ENCODE peak calls at places on chromosomes 3 and 15, in eight cellular contexts. N is Right ventricle myocardium superior; I is NCI-H1092 treated with DMSO at 0.1 percent for 48 hours; O is stimulated activated CD4-positive, alpha-beta T cell treated with anti-CD3 and anti-CD28 coated beads, TNF-alpha, amount 100 ng/mL, for 24 hours; J is smooth muscle cell of the brain vasculature; G is neuronal stem cell; K is astrocyte; R is HTR-8/SVneo. D is an unnamed sample.
A peak's percentile ranks its signal among the peaks of the same experiment; 100 is the strongest.

GRCh38 chr3:8136553-8136952 is 365.1 kb upstream of the LMCD1 start:
- DNase-seq in G (no peak), O (no peak), J (no peak), I (no peak), R (no peak), K (no peak), N (no peak), D (no peak)

GRCh38 chr3:4292301-4292700 is 10.9 kb upstream of the SETMAR start:
- DNase-seq in K (no peak), O (no peak), J (no peak), G (no peak), R (no peak), N (no peak), I (no peak), D (no peak)

GRCh38 chr3:98259707-98260106 is 4.3 kb upstream of the OR5H6 start:
- DNase-seq in I (no peak), G (no peak), J (no peak), R (no peak), N (no peak), O (no peak), K (no peak), D (no peak)

GRCh38 chr3:193262707-193263106 is 21.7 kb downstream of the PLAAT1 start:
- DNase-seq in N (no peak), J (no peak), R (no peak), G (no peak), K (no peak), O (no peak), I (no peak), D (no peak)

GRCh38 chr3:193884652-193885051 is 251.3 kb upstream of the HES1 start:
- DNase-seq in G (no peak), N (no peak), K (no peak), I (no peak), J (no peak), R (no peak), O (no peak), D (no peak)

GRCh38 chr3:4580346-4581019 is 87.3 kb downstream of the ITPR1 start:
- DNase-seq in R (no peak), O (no peak), I (no peak), K (no peak), N (no peak), J (no peak), G (no peak), D (no peak)

GRCh38 chr3:101531473-101532086 is 18.6 kb upstream of the SENP7 start:
- DNase-seq in O (no peak), I (no peak), K (no peak), N (no peak), R (peak; percentile 18), G (no peak), J (no peak), D (no peak)

GRCh38 chr3:179852117-179852886 is 184.4 kb downstream of the PEX5L start:
- DNase-seq in K (peak; percentile 74), G (no peak), N (no peak), J (no peak), R (no peak), I (no peak), O (no peak), D (no peak)

GRCh38 chr3:141482250-141482937 is 4.4 kb upstream of the RASA2 start:
- DNase-seq in J (no peak), R (peak; percentile 53), O (no peak), I (no peak), N (no peak), K (peak; percentile 74), G (no peak), D (no peak)

GRCh38 chr15:85667491-85668424 is 127.0 kb downstream of the KLHL25 start:
- DNase-seq in N (no peak), I (no peak), G (no peak), K (peak; percentile 99), R (peak; percentile 66), O (no peak), J (peak; percentile 88), D (peak; percentile 32)